ENCODE peak calls at places on chromosomes 5 and 9, in eight cellular contexts. X is EL; H is Caco-2; C is fibroblast of pulmonary artery; F is cerebellar cortex; W is ureter; G is stimulated activated CD4-positive, alpha-beta T cell treated with anti-CD3 and anti-CD28 coated beads, Interleukin-2, amount 100 ng/mL, for 24 hours; Z is epithelial cell of esophagus. Q is an unnamed sample.
A peak's percentile ranks its signal among the peaks of the same experiment; 100 is the strongest.

GRCh38 chr5:35003018-35003957 is 44.5 kb downstream of the AGXT2 start:
- DNase-seq in H (peak; percentile 78), F (peak; percentile 66), W (peak; percentile 46), X (peak; percentile 71), G (peak; percentile 72), Z (peak; percentile 58), C (peak; percentile 62), Q (no peak)

GRCh38 chr9:130779153-130779855 is 55.8 kb upstream of the ABL1 start:
- DNase-seq in H (no peak), Z (no peak), C (no peak), G (no peak), W (no peak), X (no peak), F (no peak), Q (no peak)

GRCh38 chr5:165410476-165410875 is 1905.1 kb downstream of the MAT2B start:
- DNase-seq in F (no peak), H (no peak), X (no peak), C (no peak), Z (no peak), G (no peak), W (no peak), Q (no peak)

GRCh38 chr9:83501552-83501951 is 36.6 kb downstream of the FRMD3 start:
- DNase-seq in C (no peak), H (no peak), G (no peak), X (no peak), Z (no peak), F (no peak), W (no peak), Q (no peak)

GRCh38 chr9:125284855-125285254 is 23.2 kb downstream of the GAPVD1 start:
- DNase-seq in C (no peak), W (no peak), X (no peak), F (no peak), H (no peak), G (no peak), Z (no peak), Q (no peak)

GRCh38 chr9:77513457-77513856 is 134.7 kb downstream of the GNA14 start:
- DNase-seq in H (no peak), G (no peak), W (no peak), Z (no peak), X (no peak), C (no peak), F (no peak), Q (no peak)

GRCh38 chr5:42547894-42548293 is 124.7 kb downstream of the GHR start:
- DNase-seq in Z (no peak), C (no peak), F (no peak), H (no peak), W (no peak), X (no peak), G (no peak), Q (no peak)

GRCh38 chr5:54455413-54456157 is at the start of gene HSPB3:
- DNase-seq in X (peak; percentile 83), W (no peak), H (no peak), Z (peak; percentile 59), C (peak; percentile 48), F (peak; percentile 64), G (no peak), Q (no peak)

GRCh38 chr5:52840286-52841050 is 52.8 kb downstream of the ITGA1 start:
- DNase-seq in G (no peak), W (no peak), F (no peak), C (peak; percentile 38), X (no peak), H (no peak), Z (no peak), Q (no peak)

GRCh38 chr5:13107553-13107952 is 836.9 kb downstream of the DNAH5 start:
- DNase-seq in W (no peak), X (no peak), F (no peak), Z (peak; percentile 54), C (no peak), H (no peak), G (no peak), Q (no peak)

GRCh38 chr5:141637266-141637692 is 482 bp downstream of the RELL2 start:
- DNase-seq in F (peak; percentile 51), G (peak; percentile 67), H (no peak), Z (peak; percentile 36), X (peak; percentile 30), W (no peak), C (no peak), Q (no peak)

GRCh38 chr5:126438267-126438666 is 15.1 kb downstream of the GRAMD2B start:
- DNase-seq in G (no peak), Z (no peak), H (no peak), F (no peak), W (no peak), X (no peak), C (no peak), Q (no peak)

GRCh38 chr5:157914389-157914788 is 55.4 kb upstream of the CLINT1 start:
- DNase-seq in G (no peak), X (no peak), W (no peak), C (no peak), Z (no peak), F (no peak), H (no peak), Q (no peak)

GRCh38 chr9:10703139-10703538 is 90.3 kb upstream of the PTPRD start:
- DNase-seq in H (no peak), F (no peak), G (no peak), X (no peak), Z (no peak), C (no peak), W (no peak), Q (no peak)

GRCh38 chr5:69462170-69462569 is 30.4 kb upstream of the OCLN start:
- DNase-seq in W (no peak), X (no peak), Z (no peak), C (no peak), G (no peak), F (no peak), H (no peak), Q (no peak)

GRCh38 chr5:127840198-127840524 is 137.0 kb downstream of the CCDC192 start:
- DNase-seq in C (peak; percentile 43), H (no peak), W (no peak), G (no peak), F (no peak), Z (no peak), X (no peak), Q (no peak)

GRCh38 chr5:38515648-38516047 is 40.8 kb downstream of the LIFR start:
- DNase-seq in C (peak; percentile 58), G (no peak), W (no peak), Z (peak; percentile 45), X (peak; percentile 30), F (no peak), H (peak; percentile 17), Q (no peak)

GRCh38 chr5:22541037-22541436 is 312.1 kb downstream of the CDH12 start:
- DNase-seq in X (no peak), F (no peak), G (no peak), W (no peak), H (no peak), C (no peak), Z (no peak), Q (no peak)

GRCh38 chr5:68431181-68431580 is 215.6 kb downstream of the PIK3R1 start:
- DNase-seq in G (no peak), W (no peak), F (no peak), C (no peak), Z (no peak), H (no peak), X (no peak), Q (no peak)

GRCh38 chr9:87212563-87213154 is 265.4 kb upstream of the GAS1 start:
- DNase-seq in C (no peak), Z (peak; percentile 89), X (peak; percentile 53), G (no peak), W (no peak), F (no peak), H (no peak), Q (peak; percentile 39)

GRCh38 chr5:75367401-75367800 is 30.4 kb downstream of the HMGCR start:
- DNase-seq in W (no peak), X (peak; percentile 16), C (no peak), G (no peak), F (no peak), Z (no peak), H (no peak), Q (no peak)

GRCh38 chr5:123665822-123666371 is 153.9 kb downstream of the CSNK1G3 start:
- DNase-seq in G (no peak), C (no peak), H (no peak), W (no peak), Z (no peak), X (no peak), F (no peak), Q (no peak)

GRCh38 chr9:13756943-13757342 is 477.5 kb upstream of the MPDZ start:
- DNase-seq in W (no peak), X (no peak), H (no peak), C (no peak), Z (no peak), G (no peak), F (no peak), Q (no peak)

GRCh38 chr9:86945868-86946711 is 1.2 kb downstream of the GAS1 start:
- DNase-seq in W (peak; percentile 70), X (peak; percentile 76), H (peak; percentile 29), G (peak; percentile 65), Z (peak; percentile 84), C (peak; percentile 72), F (peak; percentile 38), Q (peak; percentile 60)

GRCh38 chr9:92749071-92749933 is 15.3 kb downstream of the BICD2 start:
- DNase-seq in H (no peak), X (no peak), C (no peak), F (no peak), G (no peak), Z (no peak), W (no peak), Q (no peak)

GRCh38 chr5:73442960-73443627 is 5.5 kb downstream of the FOXD1 start:
- DNase-seq in F (no peak), Z (no peak), C (no peak), G (no peak), H (no peak), X (no peak), W (no peak), Q (no peak)

GRCh38 chr5:61768692-61769281 is 436.7 kb downstream of the ZSWIM6 start:
- DNase-seq in C (peak; percentile 2), F (peak; percentile 35), G (no peak), Z (peak; percentile 73), H (peak; percentile 76), W (no peak), X (peak; percentile 14), Q (no peak)

GRCh38 chr9:17063535-17064135 is 71.2 kb upstream of the CNTLN start:
- DNase-seq in W (no peak), C (peak; percentile 74), X (peak; percentile 50), Z (peak; percentile 64), G (no peak), H (peak; percentile 36), F (peak; percentile 66), Q (no peak)

GRCh38 chr9:129038109-129038852 is 1.9 kb downstream of the MIGA2 start:
- DNase-seq in C (peak; percentile 26), W (no peak), Z (no peak), X (no peak), H (no peak), G (no peak), F (no peak), Q (no peak)

GRCh38 chr5:65102501-65102825 is 333.7 kb downstream of the CWC27 start:
- DNase-seq in G (no peak), W (no peak), F (no peak), H (no peak), Z (no peak), C (no peak), X (no peak), Q (no peak)

GRCh38 chr9:16356196-16356765 is 514.2 kb downstream of the BNC2 start:
- DNase-seq in X (no peak), C (no peak), H (no peak), G (no peak), W (no peak), F (no peak), Z (no peak), Q (no peak)

GRCh38 chr9:126298319-126298801 is 28.3 kb upstream of the MVB12B start:
- DNase-seq in W (peak; percentile 32), Z (no peak), F (no peak), H (no peak), X (no peak), C (no peak), G (no peak), Q (no peak)

GRCh38 chr5:176441921-176442323 is 6.3 kb upstream of the FAF2 start:
- DNase-seq in W (no peak), Z (peak; percentile 63), H (peak; percentile 26), X (peak; percentile 45), G (no peak), C (peak; percentile 63), F (no peak), Q (no peak)

Q was measured in epithelial cell of prostate.